ENCODE peak calls at places on chromosomes 4 and X, in eight cellular contexts. One of them, this sample, is unnamed.

GRCh38 chr4:4216668-4217067 is 10.1 kb downstream of the OTOP1 start:
- DNase-seq in SK-MEL-5: no peak
- DNase-seq in RPMI8226: no peak
- DNase-seq in EH: peak
- DNase-seq in stomach: no peak
- DNase-seq in AML-193: no peak
- DNase-seq in mucosa of descending colon: no peak
- DNase-seq in stimulated activated CD8-positive, alpha-beta memory T cell treated with anti-CD3 and anti-CD28 coated beads, Interleukin-4, amount 100 ng/mL, for 24 hours: no peak
- DNase-seq in this sample: no peak

GRCh38 chr4:105274504-105274903 is 127.8 kb downstream of the TET2 start:
- DNase-seq in SK-MEL-5: no peak
- DNase-seq in RPMI8226: no peak
- DNase-seq in EH: no peak
- DNase-seq in stomach: no peak
- DNase-seq in AML-193: no peak
- DNase-seq in mucosa of descending colon: no peak
- DNase-seq in stimulated activated CD8-positive, alpha-beta memory T cell treated with anti-CD3 and anti-CD28 coated beads, Interleukin-4, amount 100 ng/mL, for 24 hours: no peak
- DNase-seq in this sample: no peak

GRCh38 chrX:154097003-154097596 is 417 bp downstream of the MECP2 start:
- DNase-seq in SK-MEL-5: peak
- DNase-seq in RPMI8226: peak
- DNase-seq in EH: peak
- DNase-seq in stomach: peak
- DNase-seq in AML-193: peak
- DNase-seq in mucosa of descending colon: peak
- DNase-seq in stimulated activated CD8-positive, alpha-beta memory T cell treated with anti-CD3 and anti-CD28 coated beads, Interleukin-4, amount 100 ng/mL, for 24 hours: peak
- DNase-seq in this sample: peak

GRCh38 chr4:141486375-141486997 is 149.9 kb upstream of the IL15 start:
- DNase-seq in SK-MEL-5: no peak
- DNase-seq in RPMI8226: no peak
- DNase-seq in EH: peak
- DNase-seq in stomach: no peak
- DNase-seq in AML-193: no peak
- DNase-seq in mucosa of descending colon: no peak
- DNase-seq in stimulated activated CD8-positive, alpha-beta memory T cell treated with anti-CD3 and anti-CD28 coated beads, Interleukin-4, amount 100 ng/mL, for 24 hours: no peak
- DNase-seq in this sample: no peak

GRCh38 chr4:132108784-132109183 is 1040.3 kb upstream of the PCDH10 start:
- DNase-seq in SK-MEL-5: no peak
- DNase-seq in RPMI8226: no peak
- DNase-seq in EH: peak
- DNase-seq in stomach: no peak
- DNase-seq in AML-193: no peak
- DNase-seq in mucosa of descending colon: no peak
- DNase-seq in stimulated activated CD8-positive, alpha-beta memory T cell treated with anti-CD3 and anti-CD28 coated beads, Interleukin-4, amount 100 ng/mL, for 24 hours: no peak
- DNase-seq in this sample: no peak

GRCh38 chrX:23503835-23504539 is 163.3 kb upstream of the PRDX4 start:
- DNase-seq in SK-MEL-5: no peak
- DNase-seq in RPMI8226: no peak
- DNase-seq in EH: peak
- DNase-seq in stomach: peak
- DNase-seq in AML-193: no peak
- DNase-seq in mucosa of descending colon: peak
- DNase-seq in stimulated activated CD8-positive, alpha-beta memory T cell treated with anti-CD3 and anti-CD28 coated beads, Interleukin-4, amount 100 ng/mL, for 24 hours: no peak
- DNase-seq in this sample: no peak

GRCh38 chrX:10501606-10502005 is 118.8 kb downstream of the MID1 start:
- DNase-seq in SK-MEL-5: no peak
- DNase-seq in RPMI8226: no peak
- DNase-seq in EH: no peak
- DNase-seq in stomach: no peak
- DNase-seq in AML-193: no peak
- DNase-seq in mucosa of descending colon: no peak
- DNase-seq in stimulated activated CD8-positive, alpha-beta memory T cell treated with anti-CD3 and anti-CD28 coated beads, Interleukin-4, amount 100 ng/mL, for 24 hours: no peak
- DNase-seq in this sample: no peak

GRCh38 chrX:47831788-47832187 is 4.9 kb upstream of the ZNF81 start:
- DNase-seq in SK-MEL-5: peak
- DNase-seq in RPMI8226: peak
- DNase-seq in EH: peak
- DNase-seq in stomach: peak
- DNase-seq in AML-193: peak
- DNase-seq in mucosa of descending colon: peak
- DNase-seq in stimulated activated CD8-positive, alpha-beta memory T cell treated with anti-CD3 and anti-CD28 coated beads, Interleukin-4, amount 100 ng/mL, for 24 hours: peak
- DNase-seq in this sample: peak

GRCh38 chr4:2261110-2261852 is 628 bp downstream of the MXD4 start:
- DNase-seq in SK-MEL-5: peak
- DNase-seq in RPMI8226: peak
- DNase-seq in EH: peak
- DNase-seq in stomach: peak
- DNase-seq in AML-193: peak
- DNase-seq in mucosa of descending colon: peak
- DNase-seq in stimulated activated CD8-positive, alpha-beta memory T cell treated with anti-CD3 and anti-CD28 coated beads, Interleukin-4, amount 100 ng/mL, for 24 hours: peak
- DNase-seq in this sample: peak

GRCh38 chrX:21373637-21374162 is 518 bp upstream of the CNKSR2 start:
- DNase-seq in SK-MEL-5: peak
- DNase-seq in RPMI8226: no peak
- DNase-seq in EH: no peak
- DNase-seq in stomach: no peak
- DNase-seq in AML-193: no peak
- DNase-seq in mucosa of descending colon: no peak
- DNase-seq in stimulated activated CD8-positive, alpha-beta memory T cell treated with anti-CD3 and anti-CD28 coated beads, Interleukin-4, amount 100 ng/mL, for 24 hours: no peak
- DNase-seq in this sample: peak

GRCh38 chrX:31421441-31421840 is 349.6 kb upstream of the FTHL17 start:
- DNase-seq in SK-MEL-5: no peak
- DNase-seq in RPMI8226: no peak
- DNase-seq in EH: no peak
- DNase-seq in stomach: no peak
- DNase-seq in AML-193: no peak
- DNase-seq in mucosa of descending colon: no peak
- DNase-seq in stimulated activated CD8-positive, alpha-beta memory T cell treated with anti-CD3 and anti-CD28 coated beads, Interleukin-4, amount 100 ng/mL, for 24 hours: no peak
- DNase-seq in this sample: no peak

GRCh38 chr4:145937021-145937861 is 1.4 kb downstream of the ZNF827 start:
- DNase-seq in SK-MEL-5: peak
- DNase-seq in RPMI8226: peak
- DNase-seq in EH: peak
- DNase-seq in stomach: peak
- DNase-seq in AML-193: no peak
- DNase-seq in mucosa of descending colon: peak
- DNase-seq in stimulated activated CD8-positive, alpha-beta memory T cell treated with anti-CD3 and anti-CD28 coated beads, Interleukin-4, amount 100 ng/mL, for 24 hours: peak
- DNase-seq in this sample: peak

GRCh38 chr4:94400191-94400590 is 51.6 kb upstream of the PDLIM5 start:
- DNase-seq in SK-MEL-5: no peak
- DNase-seq in RPMI8226: no peak
- DNase-seq in EH: no peak
- DNase-seq in stomach: no peak
- DNase-seq in AML-193: no peak
- DNase-seq in mucosa of descending colon: no peak
- DNase-seq in stimulated activated CD8-positive, alpha-beta memory T cell treated with anti-CD3 and anti-CD28 coated beads, Interleukin-4, amount 100 ng/mL, for 24 hours: no peak
- DNase-seq in this sample: no peak

GRCh38 chr4:56424697-56425514 is 10.5 kb downstream of the PPAT start:
- DNase-seq in SK-MEL-5: peak
- DNase-seq in RPMI8226: peak
- DNase-seq in EH: peak
- DNase-seq in stomach: peak
- DNase-seq in AML-193: peak
- DNase-seq in mucosa of descending colon: peak
- DNase-seq in stimulated activated CD8-positive, alpha-beta memory T cell treated with anti-CD3 and anti-CD28 coated beads, Interleukin-4, amount 100 ng/mL, for 24 hours: no peak
- DNase-seq in this sample: no peak

This sample was measured in stimulated activated naive B cell treated with anti-CD40 and anti-IgM and Interleukin-4, amounts not matched to agents 10 μg/mL and 1 μg/mL and 100 μg/mL, for 72 hours.